ENCODE peak calls at places on chromosomes 7 and 10, in nine cellular contexts. One of them, this sample, is unnamed.

GRCh38 chr7:70614237-70614984 is 517.5 kb upstream of the GALNT17 start:
- DNase-seq in cardiac muscle cell: peak; percentile 68
- DNase-seq in A549: no peak
- DNase-seq in B cell: no peak
- DNase-seq in fibroblast of lung: peak; percentile 41
- DNase-seq in CD8-positive, alpha-beta T cell: no peak
- DNase-seq in chondrocyte: no peak
- DNase-seq in epithelial cell of esophagus: peak; percentile 51
- DNase-seq in body of pancreas: peak; percentile 79
- DNase-seq in this sample: no peak

GRCh38 chr7:37921340-37921805 is 933 bp downstream of the EPDR1 start:
- DNase-seq in CD8-positive, alpha-beta T cell: no peak
- DNase-seq in epithelial cell of esophagus: no peak
- DNase-seq in fibroblast of lung: no peak
- DNase-seq in body of pancreas: peak; percentile 67
- DNase-seq in chondrocyte: no peak
- DNase-seq in B cell: no peak
- DNase-seq in cardiac muscle cell: peak; percentile 48
- DNase-seq in A549: peak; percentile 76
- DNase-seq in this sample: no peak

GRCh38 chr7:51067757-51068156 is 248.9 kb downstream of the COBL start:
- DNase-seq in cardiac muscle cell: peak; percentile 84
- DNase-seq in epithelial cell of esophagus: peak; percentile 73
- DNase-seq in fibroblast of lung: peak; percentile 80
- DNase-seq in CD8-positive, alpha-beta T cell: peak; percentile 9
- DNase-seq in B cell: no peak
- DNase-seq in A549: peak; percentile 66
- DNase-seq in body of pancreas: peak; percentile 83
- DNase-seq in chondrocyte: no peak
- DNase-seq in this sample: peak; percentile 64

GRCh38 chr7:128454808-128455555 is 696 bp upstream of the HILPDA start:
- DNase-seq in fibroblast of lung: peak; percentile 66
- DNase-seq in body of pancreas: no peak
- DNase-seq in chondrocyte: no peak
- DNase-seq in A549: no peak
- DNase-seq in cardiac muscle cell: peak; percentile 80
- DNase-seq in B cell: no peak
- DNase-seq in CD8-positive, alpha-beta T cell: no peak
- DNase-seq in epithelial cell of esophagus: no peak
- DNase-seq in this sample: peak; percentile 11

GRCh38 chr7:105982388-105982787 is 19.3 kb downstream of the CDHR3 start:
- DNase-seq in B cell: no peak
- DNase-seq in body of pancreas: no peak
- DNase-seq in chondrocyte: no peak
- DNase-seq in fibroblast of lung: no peak
- DNase-seq in A549: no peak
- DNase-seq in CD8-positive, alpha-beta T cell: no peak
- DNase-seq in cardiac muscle cell: no peak
- DNase-seq in epithelial cell of esophagus: no peak
- DNase-seq in this sample: no peak

GRCh38 chr7:18529213-18529612 is 33.7 kb downstream of the HDAC9 start:
- DNase-seq in B cell: no peak
- DNase-seq in chondrocyte: no peak
- DNase-seq in A549: no peak
- DNase-seq in cardiac muscle cell: no peak
- DNase-seq in fibroblast of lung: no peak
- DNase-seq in epithelial cell of esophagus: no peak
- DNase-seq in body of pancreas: no peak
- DNase-seq in CD8-positive, alpha-beta T cell: no peak
- DNase-seq in this sample: no peak

GRCh38 chr10:132504501-132505272 is 32.9 kb upstream of the INPP5A start:
- DNase-seq in epithelial cell of esophagus: no peak
- DNase-seq in fibroblast of lung: no peak
- DNase-seq in body of pancreas: no peak
- DNase-seq in chondrocyte: peak; percentile 75
- DNase-seq in B cell: no peak
- DNase-seq in cardiac muscle cell: no peak
- DNase-seq in CD8-positive, alpha-beta T cell: no peak
- DNase-seq in A549: no peak
- DNase-seq in this sample: no peak

GRCh38 chr10:934746-935406 is 3.4 kb upstream of the LARP4B start:
- DNase-seq in chondrocyte: no peak
- DNase-seq in A549: no peak
- DNase-seq in B cell: no peak
- DNase-seq in fibroblast of lung: no peak
- DNase-seq in CD8-positive, alpha-beta T cell: no peak
- DNase-seq in cardiac muscle cell: no peak
- DNase-seq in epithelial cell of esophagus: no peak
- DNase-seq in body of pancreas: no peak
- DNase-seq in this sample: no peak

GRCh38 chr10:84820121-84820520 is 491.7 kb downstream of the CCSER2 start:
- DNase-seq in CD8-positive, alpha-beta T cell: no peak
- DNase-seq in B cell: no peak
- DNase-seq in A549: peak; percentile 12
- DNase-seq in cardiac muscle cell: no peak
- DNase-seq in chondrocyte: no peak
- DNase-seq in fibroblast of lung: no peak
- DNase-seq in epithelial cell of esophagus: peak; percentile 26
- DNase-seq in body of pancreas: no peak
- DNase-seq in this sample: no peak
- TF ChIP-seq CTCF in CD8-positive, alpha-beta T cell: no peak
- TF ChIP-seq CTCF in B cell: no peak
- TF ChIP-seq CTCF in A549: no peak
- TF ChIP-seq CTCF in cardiac muscle cell: no peak
- TF ChIP-seq CTCF in chondrocyte: peak; percentile 68
- TF ChIP-seq CTCF in fibroblast of lung: no peak
- TF ChIP-seq CTCF in epithelial cell of esophagus: peak; percentile 42
- TF ChIP-seq CTCF in body of pancreas: no peak
- TF ChIP-seq CTCF in this sample: peak; percentile 8

DNA sequence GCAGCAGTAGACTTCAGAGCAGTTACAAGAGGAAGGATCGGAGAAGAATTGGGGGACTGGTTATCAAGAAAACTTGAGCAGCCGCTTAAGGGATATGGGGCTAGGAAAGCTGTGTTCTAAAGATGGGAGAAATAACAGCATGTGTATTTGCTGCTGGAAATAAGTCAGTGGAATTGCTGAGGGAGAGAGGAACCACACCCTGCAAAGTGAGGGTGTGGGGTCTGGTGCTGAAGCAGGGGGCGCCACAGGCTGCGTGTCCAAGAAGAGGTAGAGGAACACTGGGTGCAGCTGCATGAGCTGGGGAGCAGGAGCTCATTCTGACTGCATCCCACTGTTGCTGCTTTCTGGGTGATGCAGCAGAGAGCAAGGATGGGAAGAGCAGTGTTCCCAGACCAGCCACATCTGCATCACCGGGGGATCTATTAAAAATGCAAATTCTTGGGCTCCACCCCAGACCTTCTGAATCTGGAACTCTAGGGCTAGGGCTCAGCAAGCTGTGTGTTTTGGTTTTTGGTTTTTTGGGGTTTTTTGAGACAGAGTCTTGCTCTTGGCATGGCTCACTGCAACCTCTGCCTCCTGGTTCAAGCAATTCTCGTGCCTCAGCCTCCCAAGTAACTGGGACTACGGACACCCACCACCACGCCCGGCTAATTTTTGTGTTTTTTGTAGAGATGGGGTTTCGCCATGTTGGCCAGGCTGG is 97.1 kb upstream of the DNAJB6 start:
- DNase-seq in B cell: no peak
- DNase-seq in chondrocyte: no peak
- DNase-seq in CD8-positive, alpha-beta T cell: no peak
- DNase-seq in A549: no peak
- DNase-seq in body of pancreas: no peak
- DNase-seq in cardiac muscle cell: no peak
- DNase-seq in fibroblast of lung: no peak
- DNase-seq in epithelial cell of esophagus: no peak
- DNase-seq in this sample: no peak
- TF ChIP-seq CTCF in B cell: no peak
- TF ChIP-seq CTCF in chondrocyte: peak; percentile 8
- TF ChIP-seq CTCF in CD8-positive, alpha-beta T cell: no peak
- TF ChIP-seq CTCF in A549: no peak
- TF ChIP-seq CTCF in body of pancreas: no peak
- TF ChIP-seq CTCF in cardiac muscle cell: no peak
- TF ChIP-seq CTCF in fibroblast of lung: no peak
- TF ChIP-seq CTCF in epithelial cell of esophagus: no peak
- TF ChIP-seq CTCF in this sample: no peak

DNA sequence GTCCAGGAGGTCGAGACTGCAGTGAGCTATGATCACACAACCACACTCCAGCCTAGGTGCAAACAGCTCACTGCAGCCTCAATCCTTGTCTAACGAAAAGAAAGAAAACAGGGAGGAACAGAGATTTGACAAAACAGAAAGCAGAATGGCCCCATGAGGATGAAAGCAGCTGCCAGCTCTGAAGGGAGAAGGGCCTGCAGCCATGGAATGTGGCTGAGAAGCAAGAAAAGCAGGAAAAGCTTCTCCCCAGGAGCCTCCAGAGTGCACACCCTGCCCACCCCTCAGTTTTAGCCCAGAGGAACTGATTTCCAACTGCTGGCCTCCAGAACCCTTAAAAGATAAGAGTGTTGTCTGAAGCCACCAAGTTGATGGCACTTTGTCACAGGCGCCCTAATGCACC is 13.0 kb downstream of the ESYT2 start:
- DNase-seq in cardiac muscle cell: peak; percentile 48
- DNase-seq in CD8-positive, alpha-beta T cell: no peak
- DNase-seq in fibroblast of lung: no peak
- DNase-seq in epithelial cell of esophagus: no peak
- DNase-seq in chondrocyte: no peak
- DNase-seq in body of pancreas: no peak
- DNase-seq in B cell: no peak
- DNase-seq in A549: no peak
- DNase-seq in this sample: no peak
- TF ChIP-seq CTCF in cardiac muscle cell: no peak
- TF ChIP-seq CTCF in CD8-positive, alpha-beta T cell: no peak
- TF ChIP-seq CTCF in fibroblast of lung: no peak
- TF ChIP-seq CTCF in epithelial cell of esophagus: no peak
- TF ChIP-seq CTCF in chondrocyte: no peak
- TF ChIP-seq CTCF in body of pancreas: no peak
- TF ChIP-seq CTCF in B cell: no peak
- TF ChIP-seq CTCF in A549: no peak
- TF ChIP-seq CTCF in this sample: no peak

GRCh38 chr7:121529003-121529402 is 132.9 kb upstream of the FAM3C start:
- DNase-seq in epithelial cell of esophagus: peak; percentile 27
- DNase-seq in body of pancreas: no peak
- DNase-seq in CD8-positive, alpha-beta T cell: no peak
- DNase-seq in A549: no peak
- DNase-seq in chondrocyte: no peak
- DNase-seq in cardiac muscle cell: peak; percentile 60
- DNase-seq in B cell: no peak
- DNase-seq in fibroblast of lung: no peak
- DNase-seq in this sample: no peak

GRCh38 chr7:121531175-121532070 is 135.3 kb upstream of the FAM3C start:
- DNase-seq in CD8-positive, alpha-beta T cell: no peak
- DNase-seq in cardiac muscle cell: no peak
- DNase-seq in epithelial cell of esophagus: peak; percentile 88
- DNase-seq in fibroblast of lung: no peak
- DNase-seq in B cell: no peak
- DNase-seq in A549: no peak
- DNase-seq in body of pancreas: no peak
- DNase-seq in chondrocyte: no peak
- DNase-seq in this sample: no peak

GRCh38 chr7:121525155-121525819 is 129.2 kb upstream of the FAM3C start:
- DNase-seq in body of pancreas: no peak
- DNase-seq in chondrocyte: no peak
- DNase-seq in CD8-positive, alpha-beta T cell: no peak
- DNase-seq in fibroblast of lung: peak; percentile 14
- DNase-seq in cardiac muscle cell: no peak
- DNase-seq in epithelial cell of esophagus: no peak
- DNase-seq in A549: no peak
- DNase-seq in B cell: no peak
- DNase-seq in this sample: no peak

DNA sequence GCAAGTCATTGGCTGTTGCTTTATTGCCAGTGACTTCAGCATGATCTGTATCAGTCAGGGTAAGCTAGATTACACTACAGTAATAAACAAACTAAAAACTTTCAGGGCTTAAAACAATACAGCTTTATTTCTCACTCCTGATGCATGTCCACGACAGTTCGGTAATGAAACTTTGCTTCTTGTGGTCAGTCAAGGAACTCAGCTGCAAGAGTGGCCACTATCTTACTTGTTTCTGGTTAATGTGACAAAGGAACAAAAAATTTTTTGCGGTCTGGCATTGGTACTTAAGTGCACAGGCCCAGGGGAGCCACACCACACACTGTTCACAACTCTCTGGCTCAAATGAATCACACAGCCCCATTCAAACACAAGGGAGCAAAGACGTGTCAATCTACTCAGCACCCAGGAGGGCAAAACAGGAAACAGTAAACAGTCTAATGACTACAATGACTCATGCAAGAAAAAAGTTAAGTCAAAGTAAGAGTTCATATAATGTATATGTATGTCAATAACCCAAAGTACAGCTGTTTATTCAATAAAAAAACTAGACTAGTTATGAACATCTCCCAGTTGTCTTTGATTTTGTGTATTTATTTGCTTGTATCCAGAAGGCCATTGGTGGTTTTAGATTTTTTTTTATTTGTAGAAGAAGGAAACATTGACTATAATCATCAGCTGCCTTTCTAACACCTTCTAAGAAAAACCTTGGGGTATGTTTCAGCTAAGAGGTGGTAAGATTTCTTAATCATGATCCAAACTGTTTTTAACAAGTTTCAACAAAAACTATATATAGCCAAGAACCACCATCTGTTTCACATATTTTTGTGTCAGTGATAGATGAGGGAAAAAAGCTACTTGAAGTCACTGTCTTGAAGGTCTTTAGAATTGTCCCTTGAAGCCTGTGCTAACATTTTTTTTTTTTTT is 134.4 kb upstream of the FAM3C start:
- DNase-seq in epithelial cell of esophagus: peak; percentile 96
- DNase-seq in fibroblast of lung: peak; percentile 83
- DNase-seq in body of pancreas: no peak
- DNase-seq in A549: peak; percentile 59
- DNase-seq in cardiac muscle cell: peak; percentile 99
- DNase-seq in CD8-positive, alpha-beta T cell: peak; percentile 23
- DNase-seq in B cell: peak; percentile 55
- DNase-seq in chondrocyte: no peak
- DNase-seq in this sample: peak; percentile 77
- TF ChIP-seq CTCF in epithelial cell of esophagus: no peak
- TF ChIP-seq CTCF in fibroblast of lung: no peak
- TF ChIP-seq CTCF in body of pancreas: no peak
- TF ChIP-seq CTCF in A549: no peak
- TF ChIP-seq CTCF in cardiac muscle cell: no peak
- TF ChIP-seq CTCF in CD8-positive, alpha-beta T cell: no peak
- TF ChIP-seq CTCF in B cell: no peak
- TF ChIP-seq CTCF in chondrocyte: no peak
- TF ChIP-seq CTCF in this sample: no peak

GRCh38 chr10:48976208-48976607 is 36.6 kb upstream of the LRRC18 start:
- DNase-seq in CD8-positive, alpha-beta T cell: no peak
- DNase-seq in fibroblast of lung: peak; percentile 4
- DNase-seq in A549: peak; percentile 32
- DNase-seq in epithelial cell of esophagus: peak; percentile 13
- DNase-seq in chondrocyte: no peak
- DNase-seq in B cell: no peak
- DNase-seq in body of pancreas: no peak
- DNase-seq in cardiac muscle cell: peak; percentile 7
- DNase-seq in this sample: peak; percentile 4
- TF ChIP-seq CTCF in CD8-positive, alpha-beta T cell: no peak
- TF ChIP-seq CTCF in fibroblast of lung: no peak
- TF ChIP-seq CTCF in A549: peak; percentile 8
- TF ChIP-seq CTCF in epithelial cell of esophagus: peak; percentile 17
- TF ChIP-seq CTCF in chondrocyte: peak; percentile 64
- TF ChIP-seq CTCF in B cell: no peak
- TF ChIP-seq CTCF in body of pancreas: no peak
- TF ChIP-seq CTCF in cardiac muscle cell: no peak
- TF ChIP-seq CTCF in this sample: no peak

This sample was measured in RWPE1.